ENCODE peak calls at places on chromosomes 3 and 15, in four cellular contexts. One of them, this sample, is unnamed.

GRCh38 chr3:4606915-4607314 is 113.8 kb downstream of the ITPR1 start:
- DNase-seq in HepG2: no peak
- DNase-seq in GM12878: no peak
- DNase-seq in K562: no peak
- DNase-seq in this sample: no peak

GRCh38 chr3:165983284-165983683 is 146.1 kb upstream of the BCHE start:
- DNase-seq in GM12878: no peak
- DNase-seq in K562: no peak
- DNase-seq in HepG2: no peak
- DNase-seq in this sample: no peak

GRCh38 chr3:126530171-126531050 is 6.5 kb downstream of the CHST13 start:
- DNase-seq in HepG2: no peak
- DNase-seq in GM12878: no peak
- DNase-seq in K562: no peak
- DNase-seq in this sample: no peak

GRCh38 chr15:58517682-58518525 is 86.1 kb downstream of the LIPC start:
- DNase-seq in HepG2: no peak
- DNase-seq in K562: no peak
- DNase-seq in GM12878: peak; percentile 85
- DNase-seq in this sample: no peak

GRCh38 chr3:158269896-158270295 is 160.0 kb downstream of the RSRC1 start:
- DNase-seq in HepG2: no peak
- DNase-seq in K562: no peak
- DNase-seq in GM12878: no peak
- DNase-seq in this sample: no peak

GRCh38 chr15:57322602-57323250 is 53.6 kb upstream of the CGNL1 start:
- DNase-seq in GM12878: no peak
- DNase-seq in HepG2: no peak
- DNase-seq in K562: no peak
- DNase-seq in this sample: no peak

GRCh38 chr15:66184936-66185790 is 68.4 kb downstream of the MEGF11 start:
- DNase-seq in HepG2: no peak
- DNase-seq in K562: no peak
- DNase-seq in GM12878: no peak
- DNase-seq in this sample: no peak

GRCh38 chr3:73045391-73045790 is 16.1 kb upstream of the EBLN2 start:
- DNase-seq in K562: no peak
- DNase-seq in GM12878: no peak
- DNase-seq in HepG2: no peak
- DNase-seq in this sample: no peak

GRCh38 chr3:49017978-49018706 is at the start of gene DALRD3:
- DNase-seq in K562: peak; percentile 78
- DNase-seq in GM12878: no peak
- DNase-seq in HepG2: peak; percentile 72
- DNase-seq in this sample: peak; percentile 52

GRCh38 chr3:13537926-13538325 is 11.0 kb upstream of the FBLN2 start:
- DNase-seq in K562: peak; percentile 48
- DNase-seq in GM12878: no peak
- DNase-seq in HepG2: no peak
- DNase-seq in this sample: no peak

GRCh38 chr15:100712226-100712625 is 109.8 kb downstream of the ASB7 start:
- DNase-seq in GM12878: no peak
- DNase-seq in K562: no peak
- DNase-seq in HepG2: no peak
- DNase-seq in this sample: no peak

GRCh38 chr3:115709135-115709534 is 85.8 kb downstream of the GAP43 start:
- DNase-seq in HepG2: no peak
- DNase-seq in K562: no peak
- DNase-seq in GM12878: no peak
- DNase-seq in this sample: no peak

GRCh38 chr3:115709931-115710330 is 86.6 kb downstream of the GAP43 start:
- DNase-seq in K562: peak; percentile 6
- DNase-seq in GM12878: no peak
- DNase-seq in HepG2: no peak
- DNase-seq in this sample: no peak

GRCh38 chr3:115708540-115708939 is 85.2 kb downstream of the GAP43 start:
- DNase-seq in HepG2: no peak
- DNase-seq in GM12878: no peak
- DNase-seq in K562: no peak
- DNase-seq in this sample: no peak

GRCh38 chr3:115713247-115713646 is 89.9 kb downstream of the GAP43 start:
- DNase-seq in HepG2: no peak
- DNase-seq in K562: no peak
- DNase-seq in GM12878: no peak
- DNase-seq in this sample: no peak

DNA sequence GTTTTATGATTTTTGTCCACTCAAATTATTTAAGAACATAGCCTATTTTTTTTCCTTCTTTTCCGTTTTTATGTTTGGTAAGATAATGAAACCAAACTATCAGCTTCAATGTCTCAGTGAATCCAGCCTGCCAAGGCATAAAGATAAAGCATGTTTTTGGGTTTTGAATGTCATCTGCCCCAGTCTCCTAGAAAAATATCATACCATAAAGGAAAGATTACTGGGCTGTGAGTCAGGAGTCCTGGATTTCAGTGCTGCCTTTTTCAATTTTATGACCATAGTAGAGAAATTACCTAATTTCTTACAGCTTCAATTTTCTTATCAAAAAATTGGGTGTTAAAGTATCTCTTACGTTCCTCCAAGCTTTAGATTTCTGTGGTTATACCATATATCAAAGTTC is 87.5 kb downstream of the GAP43 start:
- DNase-seq in HepG2: no peak
- DNase-seq in K562: no peak
- DNase-seq in GM12878: no peak
- DNase-seq in this sample: no peak
- TF ChIP-seq FOXK2 in HepG2: no peak
- TF ChIP-seq FOXK2 in K562: no peak
- TF ChIP-seq FOXK2 in GM12878: no peak
- TF ChIP-seq FOXK2 in this sample: no peak

GRCh38 chr3:150158974-150159625 is 188.4 kb upstream of the PFN2 start:
- DNase-seq in HepG2: no peak
- DNase-seq in GM12878: no peak
- DNase-seq in K562: no peak
- DNase-seq in this sample: no peak
- TF ChIP-seq FOXK2 in HepG2: no peak
- TF ChIP-seq FOXK2 in GM12878: no peak
- TF ChIP-seq FOXK2 in K562: no peak
- TF ChIP-seq FOXK2 in this sample: no peak

GRCh38 chr15:94182883-94183282 is 48.5 kb upstream of the MCTP2 start:
- DNase-seq in K562: no peak
- DNase-seq in HepG2: no peak
- DNase-seq in GM12878: no peak
- DNase-seq in this sample: no peak

GRCh38 chr15:94185547-94186236 is 45.7 kb upstream of the MCTP2 start:
- DNase-seq in K562: no peak
- DNase-seq in GM12878: no peak
- DNase-seq in HepG2: no peak
- DNase-seq in this sample: no peak

GRCh38 chr15:94186770-94187331 is 44.5 kb upstream of the MCTP2 start:
- DNase-seq in HepG2: no peak
- DNase-seq in GM12878: no peak
- DNase-seq in K562: no peak
- DNase-seq in this sample: no peak
- TF ChIP-seq FOXK2 in HepG2: no peak
- TF ChIP-seq FOXK2 in GM12878: no peak
- TF ChIP-seq FOXK2 in K562: no peak
- TF ChIP-seq FOXK2 in this sample: no peak

DNA sequence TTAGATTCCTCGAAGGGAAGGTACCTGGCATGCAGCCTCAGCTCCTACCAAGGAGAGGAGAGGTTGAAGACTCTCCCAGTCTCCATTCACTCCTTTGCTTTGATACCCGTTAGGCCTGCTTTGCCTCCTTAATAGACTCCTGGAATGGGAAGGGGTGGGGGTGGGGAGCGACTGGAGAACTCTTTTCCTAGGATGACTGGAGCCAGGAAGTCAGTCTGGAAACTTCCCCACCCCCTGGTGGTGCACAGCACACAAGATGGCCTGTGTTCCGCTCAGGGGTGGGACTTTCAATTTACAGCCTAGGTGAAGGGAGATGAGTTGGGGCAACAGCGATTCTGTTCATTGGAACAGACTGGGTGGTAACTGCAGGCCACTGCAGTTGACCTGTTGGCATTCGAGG is 21.4 kb upstream of the CELF6 start:
- DNase-seq in HepG2: no peak
- DNase-seq in GM12878: no peak
- DNase-seq in K562: no peak
- DNase-seq in this sample: peak; percentile 39
- TF ChIP-seq FOXK2 in HepG2: no peak
- TF ChIP-seq FOXK2 in GM12878: no peak
- TF ChIP-seq FOXK2 in K562: no peak
- TF ChIP-seq FOXK2 in this sample: no peak

DNA sequence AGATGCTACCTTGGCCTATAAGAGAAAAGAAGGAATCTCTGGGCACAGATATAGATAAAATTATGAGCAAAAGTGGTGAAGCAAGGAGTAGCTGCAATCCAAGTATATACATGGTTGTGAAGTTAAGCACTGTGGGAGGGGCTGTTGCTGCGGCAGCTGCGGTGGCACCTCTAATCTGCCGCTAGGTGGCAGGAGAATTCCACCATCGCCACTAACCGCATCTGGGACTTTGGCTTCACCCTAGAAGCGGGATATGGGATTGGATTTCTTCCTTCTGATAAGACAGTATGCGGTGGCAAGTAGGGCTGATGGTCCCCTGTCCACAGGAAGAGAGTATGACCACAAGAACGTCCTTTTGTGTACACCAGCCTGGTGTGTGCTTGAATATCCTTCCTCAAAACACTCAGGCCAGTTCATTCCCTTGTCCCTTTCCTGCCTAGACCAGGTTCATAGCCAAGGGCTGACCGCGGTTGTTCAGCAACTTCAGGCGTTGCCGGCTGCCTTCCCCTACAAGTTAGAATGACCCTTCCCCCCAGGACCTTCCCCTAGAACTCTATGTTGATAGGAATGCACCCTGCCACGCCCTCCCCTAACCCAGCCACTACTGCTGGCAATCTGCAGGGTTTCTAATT is 5.1 kb downstream of the MAGEL2 start:
- DNase-seq in GM12878: no peak
- DNase-seq in HepG2: peak; percentile 51
- DNase-seq in K562: peak; percentile 71
- DNase-seq in this sample: peak; percentile 57
- TF ChIP-seq FOXK2 in GM12878: no peak
- TF ChIP-seq FOXK2 in HepG2: no peak
- TF ChIP-seq FOXK2 in K562: no peak
- TF ChIP-seq FOXK2 in this sample: no peak

GRCh38 chr15:22930782-22931484 is 49.2 kb downstream of the CYFIP1 start:
- DNase-seq in K562: no peak
- DNase-seq in GM12878: no peak
- DNase-seq in HepG2: no peak
- DNase-seq in this sample: no peak
- TF ChIP-seq FOXK2 in K562: no peak
- TF ChIP-seq FOXK2 in GM12878: no peak
- TF ChIP-seq FOXK2 in HepG2: no peak
- TF ChIP-seq FOXK2 in this sample: no peak

DNA sequence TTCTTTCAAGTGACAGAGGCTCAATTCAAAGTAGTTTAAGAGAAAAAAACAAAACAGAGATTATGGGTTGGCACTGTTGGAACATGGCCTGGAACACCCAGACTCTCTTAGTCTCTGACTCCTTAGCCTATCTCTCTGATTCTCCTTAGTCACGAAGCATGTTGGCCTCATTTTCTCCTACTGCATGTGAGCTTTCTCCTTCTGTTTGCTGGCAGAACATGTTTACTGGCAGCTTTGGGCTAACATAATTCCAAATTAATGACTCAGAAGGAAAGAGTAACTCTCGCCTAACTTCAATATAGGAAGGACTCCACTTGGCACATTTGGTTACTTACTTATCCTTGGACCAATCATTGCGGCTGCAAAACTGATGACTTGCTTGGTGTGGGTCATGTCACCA is 21.7 kb upstream of the CCDC39 start:
- DNase-seq in K562: no peak
- DNase-seq in HepG2: no peak
- DNase-seq in GM12878: no peak
- DNase-seq in this sample: no peak
- TF ChIP-seq FOXK2 in K562: no peak
- TF ChIP-seq FOXK2 in HepG2: no peak
- TF ChIP-seq FOXK2 in GM12878: no peak
- TF ChIP-seq FOXK2 in this sample: no peak

GRCh38 chr15:52424856-52425431 is 103.7 kb downstream of the MYO5A start:
- DNase-seq in K562: no peak
- DNase-seq in HepG2: no peak
- DNase-seq in GM12878: no peak
- DNase-seq in this sample: no peak

GRCh38 chr15:52428297-52428696 is 100.4 kb downstream of the MYO5A start:
- DNase-seq in HepG2: no peak
- DNase-seq in K562: no peak
- DNase-seq in GM12878: no peak
- DNase-seq in this sample: no peak

GRCh38 chr15:52423852-52424251 is 104.8 kb downstream of the MYO5A start:
- DNase-seq in HepG2: no peak
- DNase-seq in GM12878: no peak
- DNase-seq in K562: no peak
- DNase-seq in this sample: no peak

GRCh38 chr15:52422001-52422400 is 106.7 kb downstream of the MYO5A start:
- DNase-seq in HepG2: no peak
- DNase-seq in GM12878: no peak
- DNase-seq in K562: no peak
- DNase-seq in this sample: no peak

DNA sequence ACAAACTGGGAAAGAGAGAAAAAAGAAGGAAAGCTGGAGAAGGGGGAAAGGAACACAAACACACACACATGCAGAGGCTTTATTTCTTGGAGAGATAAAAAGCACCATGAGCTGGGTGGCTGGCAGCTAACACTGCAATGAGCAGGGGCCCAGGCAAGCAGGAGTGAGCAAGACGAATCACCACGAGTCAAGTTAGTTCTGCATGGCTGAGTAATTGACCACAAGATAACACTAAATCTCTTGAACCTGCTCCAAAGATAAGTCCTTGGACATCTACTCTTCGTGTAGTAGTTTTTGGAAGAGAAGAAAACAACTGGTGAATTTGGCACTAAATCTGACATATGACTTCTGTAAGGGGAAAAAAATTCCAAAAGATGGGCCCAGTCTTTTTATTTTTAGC is 100.9 kb downstream of the MYO5A start:
- DNase-seq in GM12878: no peak
- DNase-seq in K562: peak; percentile 8
- DNase-seq in HepG2: no peak
- DNase-seq in this sample: peak; percentile 26
- TF ChIP-seq FOXK2 in GM12878: no peak
- TF ChIP-seq FOXK2 in K562: no peak
- TF ChIP-seq FOXK2 in HepG2: no peak
- TF ChIP-seq FOXK2 in this sample: no peak